ENCODE peak calls at places on chromosome 4, in ten cellular contexts. H, U, D, Q, N, S, F, I, R and E are unnamed samples.

GRCh38 chr4:54254915-54255246 is 25.8 kb downstream of the PDGFRA start:
- ATAC-seq in R (no peak), I (no peak), U (no peak), Q (peak), H (no peak), N (no peak), F (no peak), S (no peak), D (no peak), E (no peak)

GRCh38 chr4:29541757-29542156 is 1178.4 kb upstream of the PCDH7 start:
- ATAC-seq in Q (no peak), R (no peak), S (no peak), I (peak), U (no peak), F (no peak), H (no peak), D (no peak), N (no peak), E (no peak)

GRCh38 chr4:83204731-83205130 is 79.9 kb downstream of the COQ2 start:
- ATAC-seq in D (no peak), N (no peak), S (no peak), I (no peak), F (no peak), R (no peak), U (no peak), Q (no peak), H (no peak), E (no peak)

GRCh38 chr4:153276966-153277365 is 67.5 kb upstream of the MND1 start:
- ATAC-seq in U (no peak), S (no peak), Q (peak), F (no peak), R (no peak), I (no peak), N (no peak), D (no peak), H (peak), E (no peak)

GRCh38 chr4:4461850-4462249 is 74.9 kb downstream of the NSG1 start:
- ATAC-seq in F (peak), U (no peak), N (no peak), Q (no peak), D (peak), H (peak), S (peak), R (no peak), I (no peak), E (no peak)

GRCh38 chr4:2858451-2859217 is 15.0 kb downstream of the ADD1 start:
- ATAC-seq in I (peak), Q (peak), R (peak), N (no peak), U (no peak), F (peak), D (no peak), H (peak), S (no peak), E (peak)

GRCh38 chr4:99323761-99324160 is 2.6 kb upstream of the ADH1B start:
- ATAC-seq in U (no peak), I (peak), S (peak), F (peak), N (no peak), H (peak), Q (peak), D (no peak), R (no peak), E (peak)

GRCh38 chr4:39023059-39023458 is 9.2 kb downstream of the TMEM156 start:
- ATAC-seq in S (no peak), Q (no peak), I (no peak), R (no peak), U (no peak), F (no peak), D (no peak), H (no peak), N (no peak), E (no peak)

GRCh38 chr4:8100696-8101095 is 57.9 kb downstream of the ABLIM2 start:
- ATAC-seq in S (no peak), I (no peak), Q (no peak), D (peak), R (no peak), N (no peak), H (peak), U (no peak), F (no peak), E (peak)

GRCh38 chr4:38280323-38280706 is 320.1 kb downstream of the PTTG2 start:
- ATAC-seq in F (no peak), Q (no peak), D (no peak), N (no peak), U (no peak), R (no peak), I (no peak), S (no peak), H (no peak), E (no peak)

GRCh38 chr4:89162486-89162885 is 51.2 kb downstream of the TIGD2 start:
- ATAC-seq in N (no peak), I (no peak), R (no peak), D (no peak), Q (peak), S (no peak), F (no peak), U (no peak), H (no peak), E (no peak)

GRCh38 chr4:150950657-150951056 is 64.4 kb downstream of the LRBA start:
- ATAC-seq in I (no peak), S (no peak), H (peak), R (no peak), D (peak), F (peak), U (no peak), Q (peak), N (no peak), E (no peak)

GRCh38 chr4:173316060-173316459 is 18.1 kb downstream of the HMGB2 start:
- ATAC-seq in F (no peak), Q (peak), H (no peak), R (no peak), N (no peak), D (no peak), U (no peak), S (no peak), I (no peak), E (no peak)

GRCh38 chr4:140600408-140600807 is 31.6 kb upstream of the UCP1 start:
- ATAC-seq in I (no peak), N (peak), S (no peak), U (no peak), R (no peak), D (no peak), H (no peak), Q (no peak), F (no peak), E (no peak)

GRCh38 chr4:146029147-146029546 is 90.5 kb upstream of the ZNF827 start:
- ATAC-seq in U (no peak), N (no peak), F (no peak), S (no peak), Q (no peak), R (no peak), H (no peak), D (no peak), I (no peak), E (no peak)

GRCh38 chr4:38161208-38162113 is 201.3 kb downstream of the PTTG2 start:
- ATAC-seq in N (no peak), R (no peak), D (peak), S (peak), I (no peak), F (no peak), U (peak), Q (no peak), H (peak), E (no peak)

GRCh38 chr4:1544861-1545275 is 138.6 kb upstream of the NKX1-1 start:
- ATAC-seq in D (no peak), S (no peak), N (no peak), Q (no peak), R (no peak), F (peak), H (no peak), I (no peak), U (peak), E (no peak)

GRCh38 chr4:40630335-40631021 is 814 bp upstream of the RBM47 start:
- ATAC-seq in F (peak), R (peak), U (peak), S (peak), I (peak), D (peak), Q (peak), N (peak), H (peak), E (no peak)

GRCh38 chr4:128757712-128758111 is 51.8 kb upstream of the JADE1 start:
- ATAC-seq in S (peak), R (no peak), D (peak), F (no peak), Q (peak), I (peak), U (no peak), N (peak), H (no peak), E (peak)

GRCh38 chr4:2651546-2651945 is 104.6 kb downstream of the TNIP2 start:
- ATAC-seq in Q (no peak), U (no peak), D (no peak), H (no peak), I (no peak), S (no peak), N (no peak), R (no peak), F (no peak), E (no peak)

GRCh38 chr4:39415678-39416283 is 9.1 kb downstream of the KLB start:
- ATAC-seq in R (no peak), F (no peak), H (peak), S (peak), D (peak), N (no peak), Q (no peak), U (no peak), I (no peak), E (no peak)

GRCh38 chr4:95929448-95930064 is 89.7 kb downstream of the PDHA2 start:
- ATAC-seq in Q (no peak), U (no peak), R (no peak), S (no peak), N (no peak), D (no peak), H (no peak), F (no peak), I (no peak), E (no peak)

GRCh38 chr4:36218121-36218520 is 26.2 kb downstream of the ARAP2 start:
- ATAC-seq in D (no peak), I (no peak), F (no peak), S (no peak), Q (no peak), R (no peak), H (no peak), U (no peak), N (no peak), E (no peak)

GRCh38 chr4:20264688-20265087 is 13.0 kb downstream of the SLIT2 start:
- ATAC-seq in F (no peak), D (no peak), N (no peak), S (no peak), R (no peak), U (no peak), Q (no peak), I (no peak), H (no peak), E (no peak)

DNA sequence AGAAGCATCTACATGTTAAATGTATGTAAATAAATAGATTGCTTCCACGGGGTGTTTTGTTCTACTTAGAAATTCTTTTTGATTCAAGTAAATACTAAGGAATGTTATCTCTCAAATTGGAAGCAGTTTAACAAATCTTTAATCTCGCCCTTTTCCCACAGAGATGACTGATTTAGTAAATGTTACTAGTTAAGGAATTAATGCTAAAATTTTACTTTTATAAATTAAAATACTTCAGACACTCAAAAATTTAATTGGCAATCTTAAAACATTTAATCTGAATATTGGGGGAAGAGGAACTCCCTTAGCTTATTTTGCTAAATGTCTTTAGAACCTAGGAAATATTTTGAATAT is 12.1 kb downstream of the LARP7 start:
- ATAC-seq in H (no peak), S (no peak), N (no peak), D (no peak), R (no peak), Q (no peak), I (no peak), F (no peak), U (no peak), E (no peak)
- H3K4me3 ChIP-seq in H (no peak), S (no peak), N (peak), D (no peak), R (no peak), Q (no peak), I (no peak), F (no peak), U (no peak), E (no peak)

GRCh38 chr4:70877539-70877938 is 24.6 kb upstream of the MOB1B start:
- ATAC-seq in D (no peak), S (no peak), Q (no peak), R (no peak), U (no peak), F (no peak), I (no peak), N (no peak), H (no peak), E (no peak)
- H3K4me3 ChIP-seq in D (no peak), S (no peak), Q (no peak), R (no peak), U (no peak), F (no peak), I (no peak), N (no peak), H (no peak), E (no peak)

GRCh38 chr4:76744253-76744921 is 153.6 kb downstream of the SOWAHB start:
- ATAC-seq in S (no peak), N (no peak), D (no peak), F (no peak), H (no peak), U (no peak), Q (no peak), I (no peak), R (no peak), E (no peak)
- H3K4me3 ChIP-seq in S (no peak), N (no peak), D (no peak), F (no peak), H (no peak), U (no peak), Q (no peak), I (no peak), R (no peak), E (no peak)

GRCh38 chr4:108129226-108129625 is 39.5 kb downstream of the LEF1 start:
- ATAC-seq in I (no peak), H (no peak), N (no peak), R (no peak), D (no peak), S (no peak), Q (no peak), U (no peak), F (no peak), E (no peak)
- H3K4me3 ChIP-seq in I (no peak), H (no peak), N (no peak), R (no peak), D (no peak), S (no peak), Q (no peak), U (no peak), F (no peak), E (no peak)

GRCh38 chr4:104425003-104425402 is 69.7 kb downstream of the CXXC4 start:
- ATAC-seq in H (peak), Q (no peak), S (peak), F (peak), N (no peak), I (no peak), U (no peak), D (peak), R (no peak), E (no peak)
- H3K4me3 ChIP-seq in H (peak), Q (no peak), S (no peak), F (no peak), N (no peak), I (peak), U (no peak), D (peak), R (no peak), E (peak)